ENCODE peak calls at places on chromosome 4, in four cellular contexts. F is HL-60; X is stimulated activated CD4-positive, alpha-beta T cell treated with anti-CD3 and anti-CD28 coated beads, Interleukin-2, amount 100 ng/mL, for 4 hours; S is H4. G is an unnamed sample.
A peak's percentile ranks its signal among the peaks of the same experiment; 100 is the strongest.

GRCh38 chr4:88027611-88028608 is 20.5 kb downstream of the PKD2 start:
- DNase-seq in F (peak; percentile 43), X (no peak), S (peak; percentile 84), G (no peak)

GRCh38 chr4:150375025-150375424 is 206.9 kb upstream of the MAB21L2 start:
- DNase-seq in F (no peak), X (no peak), S (no peak), G (no peak)

GRCh38 chr4:172134536-172134935 is 321.3 kb downstream of the GALNTL6 start:
- DNase-seq in F (no peak), X (no peak), S (no peak), G (no peak)

GRCh38 chr4:68463796-68464195 is 16.5 kb downstream of the TMPRSS11E start:
- DNase-seq in F (no peak), X (no peak), S (no peak), G (no peak)

GRCh38 chr4:119244344-119244743 is 31.8 kb downstream of the USP53 start:
- DNase-seq in F (no peak), X (no peak), S (no peak), G (no peak)

GRCh38 chr4:152672403-152673092 is 7.2 kb downstream of the TMEM154 start:
- DNase-seq in F (no peak), X (no peak), S (no peak), G (no peak)

GRCh38 chr4:81688085-81688484 is 216.4 kb upstream of the RASGEF1B start:
- DNase-seq in F (no peak), X (no peak), S (no peak), G (no peak)

GRCh38 chr4:126404549-126404948 is 1089.8 kb downstream of the FAT4 start:
- DNase-seq in F (no peak), X (no peak), S (no peak), G (no peak)

GRCh38 chr4:86452323-86452995 is 92.6 kb upstream of the MAPK10 start:
- DNase-seq in F (no peak), X (no peak), S (no peak), G (no peak)

GRCh38 chr4:69038582-69038981 is 57.7 kb upstream of the UGT2B7 start:
- DNase-seq in F (no peak), X (no peak), S (no peak), G (no peak)

GRCh38 chr4:25821899-25822298 is 40.9 kb downstream of the SEL1L3 start:
- DNase-seq in F (no peak), X (no peak), S (no peak), G (no peak)

GRCh38 chr4:145170209-145170608 is 10.2 kb downstream of the OTUD4 start:
- DNase-seq in F (no peak), X (no peak), S (no peak), G (no peak)